ENCODE peak calls at places on chromosomes 6 and 20, in four cellular contexts. T is HepG2, G is WTC11, Z is K562. I is an unnamed sample.

GRCh38 chr6:118589186-118589585 is 41.1 kb downstream of the PLN start:
- DNase-seq in T (no peak), G (no peak), Z (no peak), I (no peak)

GRCh38 chr20:64109390-64109747 is 2.0 kb upstream of the NPBWR2 start:
- DNase-seq in T (no peak), G (no peak), Z (no peak), I (no peak)

GRCh38 chr20:7742479-7742878 is 197.8 kb downstream of the HAO1 start:
- DNase-seq in T (no peak), G (no peak), Z (no peak), I (no peak)

GRCh38 chr6:32110632-32111031 is 1.5 kb upstream of the TNXB start:
- DNase-seq in T (no peak), G (no peak), Z (no peak), I (no peak)

GRCh38 chr20:8082025-8082424 is 50.0 kb upstream of the PLCB1 start:
- DNase-seq in T (peak; percentile 15), G (peak; percentile 20), Z (no peak), I (no peak)

GRCh38 chr6:101779051-101779844 is 385.7 kb downstream of the GRIK2 start:
- DNase-seq in T (no peak), G (no peak), Z (no peak), I (no peak)

GRCh38 chr20:10398834-10399369 is 35.1 kb downstream of the MKKS start:
- DNase-seq in T (peak; percentile 34), G (no peak), Z (no peak), I (no peak)

GRCh38 chr20:40743172-40743775 is 54.2 kb upstream of the MAFB start:
- DNase-seq in T (no peak), G (no peak), Z (no peak), I (no peak)

GRCh38 chr20:41697861-41698559 is 79.8 kb upstream of the CHD6 start:
- DNase-seq in T (peak; percentile 52), G (no peak), Z (peak; percentile 45), I (no peak)

GRCh38 chr6:125858427-125859320 is 67.9 kb downstream of the NCOA7 start:
- DNase-seq in T (peak; percentile 80), G (peak; percentile 75), Z (peak; percentile 40), I (no peak)

GRCh38 chr6:41408982-41409381 is 73.6 kb downstream of the NCR2 start:
- DNase-seq in T (no peak), G (peak; percentile 38), Z (no peak), I (no peak)

GRCh38 chr6:129476810-129477209 is 233.2 kb downstream of the ARHGAP18 start:
- DNase-seq in T (no peak), G (no peak), Z (no peak), I (no peak)

GRCh38 chr20:699811-700338 is 24.3 kb upstream of the SCRT2 start:
- DNase-seq in T (no peak), G (peak; percentile 51), Z (no peak), I (no peak)

GRCh38 chr6:46972521-46972920 is 50.8 kb upstream of the ADGRF5 start:
- DNase-seq in T (no peak), G (no peak), Z (no peak), I (no peak)

GRCh38 chr6:40792183-40792582 is 205.0 kb upstream of the LRFN2 start:
- DNase-seq in T (no peak), G (no peak), Z (no peak), I (no peak)

GRCh38 chr6:3899970-3900439 is 50.8 kb downstream of the FAM50B start:
- DNase-seq in T (peak; percentile 62), G (no peak), Z (no peak), I (no peak)

GRCh38 chr20:41248371-41249024 is 69.0 kb downstream of the ZHX3 start:
- DNase-seq in T (no peak), G (no peak), Z (no peak), I (no peak)

GRCh38 chr6:150934380-150934779 is 68.9 kb downstream of the MTHFD1L start:
- DNase-seq in T (peak; percentile 7), G (no peak), Z (no peak), I (no peak)

GRCh38 chr6:56528412-56528841 is 114.3 kb downstream of the DST start:
- DNase-seq in T (no peak), G (no peak), Z (no peak), I (no peak)

GRCh38 chr20:61253640-61254511 is 1.8 kb downstream of the CDH4 start:
- DNase-seq in T (no peak), G (peak; percentile 21), Z (no peak), I (no peak)

GRCh38 chr20:60071965-60072364 is 113.7 kb downstream of the CDH26 start:
- DNase-seq in T (no peak), G (no peak), Z (no peak), I (no peak)

GRCh38 chr6:62285612-62286469 is at the start of gene KHDRBS2:
- DNase-seq in T (peak; percentile 3), G (peak; percentile 67), Z (no peak), I (peak; percentile 31)

GRCh38 chr6:30163090-30163917 is at the start of gene TRIM15:
- DNase-seq in T (peak; percentile 90), G (peak; percentile 30), Z (no peak), I (no peak)

GRCh38 chr6:144155529-144155928 is 5.2 kb downstream of the STX11 start:
- DNase-seq in T (no peak), G (no peak), Z (no peak), I (no peak)

GRCh38 chr6:141482773-141483172 is 650.0 kb upstream of the GJE1 start:
- DNase-seq in T (no peak), G (no peak), Z (no peak), I (no peak)

GRCh38 chr6:25038992-25039391 is 103.2 kb upstream of the RIPOR2 start:
- DNase-seq in T (no peak), G (no peak), Z (no peak), I (no peak)

GRCh38 chr6:107877968-107878367 is 53.9 kb upstream of the SCML4 start:
- DNase-seq in T (no peak), G (no peak), Z (no peak), I (peak; percentile 16)

GRCh38 chr20:57252559-57253162 is 13.8 kb downstream of the BMP7 start:
- DNase-seq in T (no peak), G (no peak), Z (no peak), I (no peak)

GRCh38 chr6:38871745-38872568 is 156.8 kb downstream of the DNAH8 start:
- DNase-seq in T (peak; percentile 41), G (peak; percentile 79), Z (peak; percentile 57), I (no peak)

GRCh38 chr6:165468836-165469235 is 159.4 kb upstream of the C6orf118 start:
- DNase-seq in T (no peak), G (no peak), Z (no peak), I (no peak)

GRCh38 chr20:62549499-62550086 is 73.8 kb upstream of the GATA5 start:
- DNase-seq in T (no peak), G (peak; percentile 53), Z (no peak), I (no peak)

GRCh38 chr6:40371621-40372020 is 215.5 kb downstream of the LRFN2 start:
- DNase-seq in T (no peak), G (no peak), Z (no peak), I (no peak)

GRCh38 chr6:36636283-36636682 is 42.1 kb downstream of the SRSF3 start:
- DNase-seq in T (no peak), G (no peak), Z (no peak), I (no peak)

GRCh38 chr6:46909371-46909770 is 12.4 kb downstream of the ADGRF5 start:
- DNase-seq in T (no peak), G (peak; percentile 18), Z (no peak), I (no peak)

DNA sequence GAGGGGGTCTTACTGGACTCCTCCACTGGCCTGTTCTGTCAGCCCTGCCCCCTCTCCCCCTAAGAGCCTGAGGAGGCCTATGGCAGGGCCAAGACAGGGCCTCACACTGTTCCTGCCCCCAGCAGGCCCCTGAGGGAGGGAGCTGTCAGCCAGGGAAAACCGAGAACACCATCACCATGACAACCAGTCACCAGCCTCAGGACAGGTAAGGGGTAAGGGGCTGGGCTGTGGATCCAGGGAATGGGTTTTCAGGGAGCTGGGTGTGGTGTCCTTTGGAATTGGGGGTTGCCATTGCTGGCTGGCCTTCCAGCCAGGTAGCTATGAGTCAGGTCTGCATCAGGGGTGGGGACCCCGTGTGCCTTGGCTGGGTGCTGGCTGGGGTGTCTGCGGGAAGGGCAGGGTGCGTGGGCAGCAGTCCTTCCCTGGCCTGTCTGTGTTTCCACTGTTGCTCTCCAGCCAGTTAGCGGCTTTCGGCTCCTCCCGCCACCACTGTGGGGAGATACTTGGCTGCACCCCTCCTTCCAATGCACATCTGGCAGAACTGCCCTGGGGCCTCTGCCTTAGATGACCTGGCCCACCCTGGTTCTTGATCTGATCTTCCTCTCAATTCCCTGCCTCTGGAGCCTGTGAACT is 3.9 kb downstream of the SLC29A1 start:
- DNase-seq in T (no peak), G (no peak), Z (peak; percentile 49), I (no peak)
- TF ChIP-seq ESRRA in T (no peak), G (no peak), Z (no peak), I (no peak)

GRCh38 chr20:37393863-37394542 is 48.1 kb downstream of the SRC start:
- DNase-seq in T (no peak), G (peak; percentile 12), Z (no peak), I (no peak)

GRCh38 chr20:37395411-37395800 is 49.5 kb downstream of the SRC start:
- DNase-seq in T (no peak), G (no peak), Z (no peak), I (no peak)

GRCh38 chr20:37392441-37393195 is 46.7 kb downstream of the SRC start:
- DNase-seq in T (peak; percentile 67), G (peak; percentile 50), Z (peak; percentile 52), I (no peak)

GRCh38 chr20:37394543-37395410 is 48.8 kb downstream of the SRC start:
- DNase-seq in T (no peak), G (no peak), Z (no peak), I (no peak)

GRCh38 chr20:37393196-37393862 is 47.4 kb downstream of the SRC start:
- DNase-seq in T (no peak), G (peak; percentile 7), Z (no peak), I (no peak)
- TF ChIP-seq ESRRA in T (no peak), G (no peak), Z (no peak), I (no peak)

GRCh38 chr20:33490023-33490933 is at the start of gene CBFA2T2:
- DNase-seq in T (peak; percentile 34), G (no peak), Z (peak; percentile 28), I (no peak)
- TF ChIP-seq ESRRA in T (peak; percentile 76), G (no peak), Z (peak; percentile 98), I (no peak)

DNA sequence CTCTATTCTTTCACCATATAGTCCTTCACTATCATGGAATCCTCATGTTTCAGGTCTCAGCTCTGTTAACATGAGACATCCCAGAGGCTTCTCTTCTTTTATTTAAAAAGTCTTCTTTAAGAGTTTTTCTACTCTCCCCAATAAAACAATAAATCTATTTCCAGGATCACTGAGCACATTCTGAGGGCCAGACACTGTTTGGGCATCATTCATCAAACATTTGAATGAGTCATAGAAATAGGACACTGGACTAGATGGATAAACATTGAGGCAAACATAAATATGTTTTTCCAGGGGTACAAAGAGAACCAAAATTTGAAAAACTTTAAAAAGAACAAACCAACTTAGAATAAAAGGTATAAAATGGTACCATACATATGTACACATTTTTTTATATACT is 554.4 kb downstream of the KIF16B start:
- DNase-seq in T (no peak), G (no peak), Z (no peak), I (no peak)
- TF ChIP-seq ESRRA in T (no peak), G (no peak), Z (no peak), I (no peak)

I was measured in GM12878.